ENCODE peak calls at places on chromosomes 7 and 10, in six cellular contexts. G, N, W, J, R and M are unnamed samples.

GRCh38 chr10:8129438-8129837 is 75.0 kb downstream of the GATA3 start:
- DNase-seq in G (no peak), N (no peak), W (no peak), J (no peak), R (no peak), M (no peak)

GRCh38 chr10:6987536-6987945 is 407.5 kb upstream of the PRKCQ start:
- DNase-seq in G (no peak), N (no peak), W (no peak), J (no peak), R (no peak), M (no peak)

GRCh38 chr7:83957333-83957732 is 237.3 kb downstream of the SEMA3A start:
- DNase-seq in G (no peak), N (no peak), W (no peak), J (no peak), R (no peak), M (no peak)

GRCh38 chr10:132185601-132186487 is 904 bp upstream of the DPYSL4 start:
- DNase-seq in G (no peak), N (peak), W (no peak), J (no peak), R (no peak), M (no peak)

GRCh38 chr10:17273403-17273802 is 45.4 kb downstream of the VIM start:
- DNase-seq in G (no peak), N (no peak), W (no peak), J (no peak), R (no peak), M (no peak)

GRCh38 chr7:94364816-94365215 is 29.9 kb upstream of the COL1A2 start:
- DNase-seq in G (no peak), N (no peak), W (no peak), J (no peak), R (no peak), M (no peak)

GRCh38 chr10:7302393-7303054 is 108.3 kb downstream of the SFMBT2 start:
- DNase-seq in G (no peak), N (no peak), W (no peak), J (no peak), R (no peak), M (no peak)

GRCh38 chr10:6119423-6119822 is 30.6 kb downstream of the RBM17 start:
- DNase-seq in G (no peak), N (no peak), W (no peak), J (no peak), R (peak), M (no peak)

GRCh38 chr7:47503283-47503682 is 78.6 kb downstream of the TNS3 start:
- DNase-seq in G (no peak), N (no peak), W (no peak), J (no peak), R (no peak), M (no peak)

GRCh38 chr7:65924193-65924592 is 51.3 kb downstream of the VKORC1L1 start:
- DNase-seq in G (no peak), N (no peak), W (no peak), J (no peak), R (no peak), M (no peak)

DNA sequence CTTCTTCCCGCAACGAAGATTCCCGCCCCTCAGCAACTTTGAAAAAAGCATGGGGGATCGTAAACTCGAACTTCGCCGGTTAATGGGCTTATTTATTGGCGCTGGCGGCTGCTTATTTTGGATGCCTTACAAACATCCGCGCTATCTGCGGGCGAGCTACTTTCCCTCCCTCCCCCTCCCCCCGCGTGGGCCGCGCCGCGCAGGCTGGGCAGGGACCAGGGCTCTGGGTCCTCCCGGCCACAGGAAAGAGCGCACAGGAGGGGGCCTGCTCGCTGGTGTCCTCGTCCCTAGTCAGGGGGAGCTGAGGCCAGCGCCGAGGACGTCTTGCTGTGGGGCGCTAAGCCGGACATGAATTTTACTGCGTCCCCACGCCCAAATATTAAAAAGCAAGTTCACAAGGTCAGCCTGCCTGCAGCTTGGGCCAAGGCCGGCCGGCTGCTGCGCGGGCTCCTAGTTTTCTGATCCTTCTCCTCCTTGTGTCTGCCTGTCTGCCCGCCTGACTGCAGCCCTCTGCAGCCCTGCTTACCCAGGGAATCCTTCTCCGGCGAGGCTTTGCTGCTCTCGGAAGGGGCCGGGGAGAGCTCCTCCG is 1.2 kb downstream of the HOXA10 start:
- DNase-seq in G (peak), N (no peak), W (peak), J (no peak), R (no peak), M (peak)
- TF ChIP-seq POLR2A in G (peak), N (no peak), W (no peak), J (no peak), R (no peak), M (no peak)

GRCh38 chr10:126302831-126303230 is 85.4 kb downstream of the ADAM12 start:
- DNase-seq in G (no peak), N (no peak), W (no peak), J (no peak), R (no peak), M (no peak)
- TF ChIP-seq CTCF in G (no peak), N (peak), W (no peak), J (peak), R (no peak), M (no peak)

GRCh38 chr7:100015232-100016208 is at the start of gene ZKSCAN1:
- DNase-seq in G (peak), N (peak), W (peak), J (peak), R (peak), M (peak)
- TF ChIP-seq POLR2A in G (peak), N (peak), W (peak), J (peak), R (no peak), M (no peak)

DNA sequence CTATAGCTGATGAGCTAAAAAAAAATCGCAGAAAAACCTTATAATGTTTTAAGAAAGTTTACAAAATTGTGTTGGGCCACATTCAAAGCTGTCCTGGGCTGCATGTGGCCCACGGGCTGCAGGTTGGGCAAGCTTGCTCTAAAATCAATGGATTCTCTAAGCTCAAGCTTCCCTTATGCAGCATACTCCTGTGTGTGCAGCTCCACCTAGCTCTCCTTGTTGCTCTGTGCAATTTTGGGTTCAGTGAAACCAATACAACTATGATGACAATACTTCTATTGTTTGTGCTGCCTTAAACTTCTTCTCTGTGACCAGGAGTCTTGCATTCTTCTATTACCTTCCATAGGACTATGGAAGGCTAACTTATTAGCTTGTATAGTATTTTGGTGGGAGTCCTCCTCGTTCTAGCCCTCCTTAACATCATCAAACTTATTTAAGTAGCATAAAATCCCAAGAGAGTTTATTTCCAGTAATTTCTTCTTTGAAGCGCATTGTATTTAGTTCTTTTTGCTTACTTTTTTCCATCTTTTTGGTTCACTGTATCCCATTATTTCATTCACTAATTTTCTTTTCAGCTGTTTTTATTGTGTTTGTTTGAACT is 170.9 kb upstream of the SMIM30 start:
- DNase-seq in G (no peak), N (no peak), W (no peak), J (no peak), R (no peak), M (no peak)
- TF ChIP-seq CTCF in G (no peak), N (peak), W (peak), J (no peak), R (no peak), M (no peak)